ENCODE peak calls at places on chromosomes 3 and 15, in five cellular contexts. X is neuronal stem cell, K is trophoblast cell, W is IMR-90, U is H1. V is an unnamed sample.

GRCh38 chr3:187951452-187952190 is 202.3 kb upstream of the LPP start:
- DNase-seq in X (no peak), K (no peak), W (peak; percentile 11), U (no peak), V (no peak)

GRCh38 chr3:59432676-59433075 is 382.9 kb upstream of the CFAP20DC start:
- DNase-seq in X (no peak), K (peak; percentile 84), W (peak; percentile 24), U (no peak), V (peak; percentile 75)

GRCh38 chr3:77411334-77411733 is 371.4 kb downstream of the ROBO2 start:
- DNase-seq in X (no peak), K (no peak), W (no peak), U (no peak), V (no peak)

GRCh38 chr15:65132841-65133549 is 613 bp downstream of the PDCD7 start:
- DNase-seq in X (peak; percentile 35), K (peak; percentile 43), W (peak; percentile 47), U (no peak), V (peak; percentile 75)

GRCh38 chr3:130849111-130849552 is 44.8 kb upstream of the ATP2C1 start:
- DNase-seq in X (no peak), K (no peak), W (no peak), U (no peak), V (no peak)

GRCh38 chr3:133749427-133750200 is 3.4 kb downstream of the TF start:
- DNase-seq in X (no peak), K (no peak), W (no peak), U (no peak), V (no peak)

GRCh38 chr3:53190659-53191058 is 29.6 kb downstream of the PRKCD start:
- DNase-seq in X (no peak), K (no peak), W (no peak), U (no peak), V (no peak)

GRCh38 chr15:72271895-72272212 is 500 bp downstream of the PARP6 start:
- DNase-seq in X (no peak), K (no peak), W (peak; percentile 12), U (no peak), V (peak; percentile 27)

GRCh38 chr3:122325769-122326168 is 721 bp downstream of the CSTA start:
- DNase-seq in X (no peak), K (no peak), W (no peak), U (no peak), V (no peak)

GRCh38 chr3:1540686-1541085 is 447.9 kb downstream of the CNTN6 start:
- DNase-seq in X (no peak), K (no peak), W (no peak), U (no peak), V (no peak)

GRCh38 chr3:157088133-157088488 is 71.8 kb downstream of the CCNL1 start:
- DNase-seq in X (no peak), K (no peak), W (no peak), U (no peak), V (no peak)

GRCh38 chr3:37249294-37249693 is 74.9 kb upstream of the LRRFIP2 start:
- DNase-seq in X (no peak), K (no peak), W (no peak), U (no peak), V (no peak)
- H4K91ac ChIP-seq in X (no peak overlapping the region), K (no peak overlapping the region), W (no peak overlapping the region), U (no peak overlapping the region), V (no peak overlapping the region)

GRCh38 chr3:115827494-115827893 is 204.2 kb downstream of the GAP43 start:
- DNase-seq in X (no peak), K (no peak), W (no peak), U (no peak), V (no peak)
- H3K4me2 ChIP-seq in X (no peak overlapping the region), K (no peak overlapping the region), W (no peak overlapping the region), U (no peak overlapping the region), V (no peak overlapping the region)

DNA sequence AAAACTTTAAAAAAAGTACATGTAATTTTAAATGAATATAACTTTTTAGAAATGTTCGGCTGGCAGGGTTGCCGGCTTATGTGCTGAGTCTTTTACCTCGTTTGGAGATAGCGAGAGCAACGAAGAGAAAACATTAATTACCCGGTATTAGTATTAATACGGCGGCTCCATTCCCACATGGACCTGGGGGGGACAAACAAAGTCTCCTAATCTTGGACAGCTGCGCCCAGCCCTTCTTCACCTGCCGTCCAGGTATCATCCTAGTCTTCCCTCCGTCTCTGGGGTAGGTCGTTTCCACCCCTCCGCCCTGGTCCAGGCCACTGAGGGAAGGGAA is 316 bp upstream of the DIS3L start:
- DNase-seq in X (no peak), K (no peak), W (no peak), U (no peak), V (no peak)
- H3K4ac ChIP-seq in X (no peak overlapping the region), K (peak overlapping the region; percentile 4), W (peak overlapping the region; percentile 91), U (no peak overlapping the region), V (no peak overlapping the region)

DNA sequence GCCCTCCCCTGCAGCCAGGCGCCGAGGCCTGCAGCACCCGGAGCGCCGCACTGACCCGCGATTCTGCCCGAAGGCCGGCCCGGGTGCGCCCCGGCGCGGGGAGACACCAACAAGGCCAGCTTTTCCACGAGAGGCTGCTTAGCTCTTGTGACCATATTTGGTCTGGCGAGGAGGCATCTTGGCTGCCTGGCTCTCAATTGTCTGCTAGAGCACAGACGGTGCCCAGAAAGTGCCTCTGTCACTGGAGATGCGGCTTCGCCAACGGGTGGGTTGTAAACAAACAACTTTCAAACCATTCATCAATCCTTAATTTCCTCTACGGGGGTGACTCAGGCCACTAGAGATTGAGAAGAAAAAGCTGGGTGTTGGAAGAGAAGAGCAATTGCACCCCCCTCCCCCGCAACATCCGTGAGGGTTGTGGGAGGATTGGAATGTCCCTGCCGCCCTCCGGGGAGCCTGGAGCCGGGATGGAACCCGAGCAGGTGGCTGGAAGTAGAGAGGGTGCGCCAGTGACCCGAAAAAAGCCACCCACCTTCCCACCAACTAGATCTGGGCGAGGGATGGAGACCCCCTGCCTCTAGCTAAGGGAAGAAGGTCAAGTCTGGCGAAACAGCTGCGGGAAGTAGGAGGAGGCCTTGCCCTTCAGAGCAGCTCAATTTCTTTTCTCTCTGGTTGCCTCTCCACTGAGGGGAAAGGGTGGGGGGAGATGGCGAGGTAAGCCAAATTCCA is 783 bp upstream of the WWTR1 start:
- DNase-seq in X (peak; percentile 61), K (peak; percentile 52), W (peak; percentile 86), U (no peak), V (peak; percentile 93)
- H4K91ac ChIP-seq in X (no peak overlapping the region), K (peak overlapping the region; percentile 99), W (peak overlapping the region; percentile 94), U (peak overlapping the region; percentile 94), V (peak overlapping the region; percentile 97)

V was measured in mesenchymal stem cell.